ENCODE peak calls at places on chromosomes 13 and 19, in four cellular contexts. P is transverse colon, Y is Calu3, M is H1. N is an unnamed sample.
A peak's percentile ranks its signal among the peaks of the same experiment; 100 is the strongest.

GRCh38 chr19:12665646-12666304 is 767 bp downstream of the MAN2B1 start:
- DNase-seq in P (no peak), Y (no peak), M (no peak), N (no peak)

GRCh38 chr19:13637664-13638063 is 126.7 kb upstream of the MRI1 start:
- DNase-seq in Y (no peak), P (no peak), M (no peak), N (no peak)

GRCh38 chr19:17333611-17334413 is 843 bp downstream of the ANO8 start:
- DNase-seq in M (no peak), P (peak; percentile 53), Y (peak; percentile 81), N (no peak)

GRCh38 chr19:35081201-35081600 is 34.4 kb upstream of the FXYD3 start:
- DNase-seq in M (no peak), Y (no peak), P (no peak), N (no peak)

GRCh38 chr19:41997121-41997850 is 3.3 kb upstream of the ATP1A3 start:
- DNase-seq in P (peak; percentile 32), Y (peak; percentile 77), M (no peak), N (no peak)

GRCh38 chr13:114315074-114315785 is 927 bp downstream of the CHAMP1 start:
- DNase-seq in M (no peak), Y (no peak), P (no peak), N (no peak)

GRCh38 chr13:64263285-64263684 is 2847.6 kb upstream of the PCDH20 start:
- DNase-seq in Y (no peak), P (no peak), M (no peak), N (no peak)

GRCh38 chr13:76641056-76641455 is 245.1 kb downstream of the KCTD12 start:
- DNase-seq in Y (no peak), P (no peak), M (no peak), N (peak; percentile 11)

GRCh38 chr13:102903659-102904407 is 58.0 kb downstream of the ERCC5 start:
- DNase-seq in M (no peak), P (no peak), Y (no peak), N (no peak)

GRCh38 chr19:19227217-19227616 is 15.5 kb downstream of the NCAN start:
- DNase-seq in M (no peak), P (no peak), Y (no peak), N (no peak)

GRCh38 chr13:25836709-25837316 is 215.0 kb downstream of the SHISA2 start:
- DNase-seq in M (no peak), Y (no peak), P (no peak), N (no peak)

GRCh38 chr19:14410775-14411134 is 8.4 kb downstream of the DDX39A start:
- DNase-seq in P (no peak), Y (no peak), M (no peak), N (no peak)

GRCh38 chr13:100392709-100393630 is 195.6 kb downstream of the GGACT start:
- DNase-seq in Y (peak; percentile 67), P (peak; percentile 75), M (peak; percentile 41), N (peak; percentile 98)

GRCh38 chr19:56976995-56977906 is 136.7 kb upstream of the PEG3 start:
- DNase-seq in P (no peak), Y (no peak), M (no peak), N (no peak)

GRCh38 chr13:99911069-99911964 is 60.2 kb downstream of the ZIC5 start:
- DNase-seq in Y (no peak), P (no peak), M (no peak), N (no peak)

GRCh38 chr13:43377149-43377548 is 353.8 kb downstream of the DNAJC15 start:
- DNase-seq in P (no peak), M (no peak), Y (no peak), N (no peak)

GRCh38 chr19:2454199-2454961 is 2.4 kb downstream of the LMNB2 start:
- DNase-seq in P (no peak), Y (no peak), M (no peak), N (no peak)

GRCh38 chr19:16660763-16661479 is at the start of gene TMEM38A:
- DNase-seq in P (peak; percentile 75), M (no peak), Y (peak; percentile 60), N (no peak)

GRCh38 chr13:21767032-21767431 is 96.2 kb downstream of the FGF9 start:
- DNase-seq in Y (no peak), P (no peak), M (no peak), N (no peak)

GRCh38 chr13:19050901-19051300 is 130.7 kb downstream of the TUBA3C start:
- DNase-seq in P (no peak), Y (no peak), M (no peak), N (no peak)

GRCh38 chr13:27533155-27533643 is 82.8 kb upstream of the MTIF3 start:
- DNase-seq in P (peak; percentile 87), M (peak; percentile 21), Y (peak; percentile 86), N (peak; percentile 35)

GRCh38 chr13:93776936-93777335 is 550.3 kb downstream of the GPC6 start:
- DNase-seq in Y (no peak), P (no peak), M (no peak), N (peak; percentile 10)

GRCh38 chr13:48896312-48896711 is 79.4 kb upstream of the FNDC3A start:
- DNase-seq in Y (no peak), P (no peak), M (no peak), N (no peak)

DNA sequence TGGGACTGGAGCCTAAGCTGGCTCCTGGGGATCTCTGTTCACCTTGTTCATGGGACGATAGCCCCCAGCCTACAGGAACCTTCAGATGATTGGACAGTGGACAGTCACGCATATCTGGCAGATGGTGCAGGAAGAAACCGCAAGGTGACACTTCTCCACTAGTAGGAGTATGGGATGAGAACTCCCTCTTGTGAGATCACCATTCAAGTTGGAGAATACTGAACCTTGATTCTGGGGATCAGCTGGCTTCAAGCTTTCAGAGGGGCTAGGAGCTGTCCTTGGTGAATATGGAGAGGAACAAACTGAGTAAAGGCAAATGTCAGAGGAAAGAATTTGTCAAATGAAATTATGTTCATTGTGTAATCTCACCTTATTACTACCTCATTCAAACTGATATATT is 204.5 kb downstream of the PDS5B start:
- DNase-seq in Y (no peak), P (no peak), M (no peak), N (no peak)
- TF ChIP-seq CTCF in Y (no peak), P (no peak), M (peak; percentile 29), N (no peak)

GRCh38 chr19:5663904-5664303 is 16.4 kb downstream of the MICOS13 start:
- DNase-seq in M (no peak), P (no peak), Y (no peak), N (no peak)

GRCh38 chr19:5664515-5664914 is 15.8 kb downstream of the MICOS13 start:
- DNase-seq in P (no peak), Y (no peak), M (no peak), N (no peak)

GRCh38 chr19:5666921-5667610 is 13.2 kb downstream of the MICOS13 start:
- DNase-seq in Y (no peak), P (no peak), M (no peak), N (no peak)

GRCh38 chr19:5667751-5668271 is 12.5 kb downstream of the MICOS13 start:
- DNase-seq in Y (no peak), M (peak; percentile 73), P (no peak), N (no peak)

GRCh38 chr19:5665781-5666513 is 14.4 kb downstream of the MICOS13 start:
- DNase-seq in M (no peak), P (no peak), Y (no peak), N (no peak)
- TF ChIP-seq CTCF in M (no peak), P (no peak), Y (no peak), N (peak; percentile 26)

GRCh38 chr13:33471182-33471581 is 185.6 kb upstream of the STARD13 start:
- DNase-seq in Y (no peak), M (no peak), P (no peak), N (no peak)

GRCh38 chr13:33462109-33462508 is 176.6 kb upstream of the STARD13 start:
- DNase-seq in P (no peak), Y (no peak), M (no peak), N (no peak)

GRCh38 chr13:33464345-33464744 is 178.8 kb upstream of the STARD13 start:
- DNase-seq in M (no peak), P (no peak), Y (no peak), N (no peak)

GRCh38 chr13:33467556-33467955 is 182.0 kb upstream of the STARD13 start:
- DNase-seq in P (no peak), M (no peak), Y (no peak), N (no peak)

GRCh38 chr13:33466262-33466661 is 180.7 kb upstream of the STARD13 start:
- DNase-seq in M (no peak), P (no peak), Y (no peak), N (no peak)
- TF ChIP-seq CTCF in M (no peak), P (no peak), Y (no peak), N (peak; percentile 1)

GRCh38 chr19:53882391-53883050 is 524 bp downstream of the PRKCG start:
- DNase-seq in Y (no peak), M (no peak), P (no peak), N (no peak)
- TF ChIP-seq CTCF in Y (no peak), M (no peak), P (no peak), N (no peak)

N was measured in AG09319.